ENCODE peak calls at places on chromosomes 16 and 17, in six cellular contexts. L is psoas muscle, M is fibroblast of pulmonary artery, Q is MM.1S, D is transverse colon, K is HFF-Myc. H is an unnamed sample.

GRCh38 chr16:89112377-89113151 is 18.9 kb downstream of the ACSF3 start:
- DNase-seq in K (no peak), M (no peak), L (no peak), D (no peak), Q (no peak), H (no peak)

GRCh38 chr17:65902831-65903549 is 288.9 kb downstream of the CEP112 start:
- DNase-seq in Q (no peak), D (no peak), M (no peak), K (no peak), L (peak), H (no peak)

GRCh38 chr17:55845385-55845784 is 94.5 kb downstream of the PCTP start:
- DNase-seq in Q (no peak), K (peak), D (peak), L (peak), M (peak), H (no peak)

GRCh38 chr17:66054242-66054641 is 137.7 kb downstream of the CEP112 start:
- DNase-seq in L (no peak), Q (no peak), M (no peak), D (no peak), K (no peak), H (no peak)

GRCh38 chr17:47203984-47204721 is 5.0 kb upstream of the MYL4 start:
- DNase-seq in D (no peak), K (no peak), Q (peak), M (no peak), L (no peak), H (no peak)

GRCh38 chr16:80027007-80027965 is 426.7 kb upstream of the MAF start:
- DNase-seq in Q (no peak), K (peak), M (peak), D (peak), L (peak), H (peak)

GRCh38 chr17:6568186-6568758 is 11.9 kb upstream of the PITPNM3 start:
- DNase-seq in M (no peak), Q (no peak), L (no peak), D (no peak), K (no peak), H (no peak)

GRCh38 chr16:46582313-46582712 is 38.9 kb downstream of the SHCBP1 start:
- DNase-seq in M (no peak), D (no peak), L (no peak), K (no peak), Q (no peak), H (no peak)

GRCh38 chr17:59859444-59860025 is 33.2 kb downstream of the TUBD1 start:
- DNase-seq in M (peak), D (no peak), Q (peak), L (no peak), K (no peak), H (no peak)

GRCh38 chr16:71230122-71230845 is at the start of gene HYDIN:
- DNase-seq in Q (no peak), D (peak), L (peak), K (peak), M (peak), H (peak)

GRCh38 chr16:86515780-86516617 is 5.7 kb downstream of the FOXF1 start:
- DNase-seq in Q (no peak), L (no peak), M (peak), K (no peak), D (no peak), H (no peak)

GRCh38 chr17:7133424-7133823 is 18.8 kb upstream of the ASGR2 start:
- DNase-seq in Q (peak), M (no peak), L (no peak), D (peak), K (no peak), H (no peak)

GRCh38 chr17:7634384-7634783 is 4.4 kb downstream of the SHBG start:
- DNase-seq in K (no peak), Q (no peak), L (no peak), D (no peak), M (peak), H (no peak)

GRCh38 chr16:48596326-48596725 is 13.7 kb downstream of the N4BP1 start:
- DNase-seq in L (no peak), Q (peak), M (no peak), K (no peak), D (no peak), H (no peak)

GRCh38 chr17:21399476-21400203 is 23.5 kb downstream of the KCNJ12 start:
- DNase-seq in M (no peak), D (no peak), K (no peak), Q (no peak), L (no peak), H (no peak)

GRCh38 chr16:87702325-87702811 is 63.4 kb downstream of the KLHDC4 start:
- DNase-seq in K (no peak), M (peak), Q (no peak), L (no peak), D (peak), H (no peak)

GRCh38 chr17:16428098-16428882 is 12.9 kb downstream of the TRPV2 start:
- DNase-seq in K (no peak), M (peak), L (peak), D (peak), Q (no peak), H (no peak)

DNA sequence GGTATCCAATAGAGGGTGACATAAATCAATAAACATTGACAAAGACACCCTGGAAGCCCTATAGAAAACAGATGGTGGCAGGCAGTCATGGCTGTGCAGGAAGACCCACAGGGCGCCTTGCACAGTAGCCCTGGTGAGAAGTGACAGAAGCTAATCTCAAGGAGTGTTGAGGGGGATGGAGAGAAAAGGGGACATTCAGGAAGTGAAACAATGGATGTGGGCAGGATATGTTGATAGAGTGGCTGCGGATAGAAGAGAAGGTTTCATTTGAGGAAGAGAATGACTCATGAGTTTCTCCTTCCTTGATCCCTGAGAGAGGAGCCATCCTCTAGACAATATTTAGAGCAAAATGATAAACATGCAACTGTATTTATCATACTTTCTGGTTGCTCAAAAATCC is 468.8 kb upstream of the HSBP1 start:
- DNase-seq in K (no peak), Q (no peak), D (no peak), L (no peak), M (peak), H (no peak)
- H3K4me3 ChIP-seq in K (no peak), Q (no peak), D (no peak), L (no peak), M (no peak), H (no peak)

GRCh38 chr17:72004011-72004427 is 116.8 kb upstream of the SOX9 start:
- DNase-seq in M (peak), D (no peak), L (no peak), K (no peak), Q (no peak), H (no peak)

GRCh38 chr17:72008236-72008874 is 112.5 kb upstream of the SOX9 start:
- DNase-seq in D (no peak), Q (no peak), M (peak), L (no peak), K (no peak), H (no peak)

GRCh38 chr17:72004476-72005331 is 116.1 kb upstream of the SOX9 start:
- DNase-seq in Q (no peak), M (no peak), D (no peak), L (no peak), K (no peak), H (no peak)

GRCh38 chr17:72005332-72006163 is 115.3 kb upstream of the SOX9 start:
- DNase-seq in D (no peak), L (no peak), M (no peak), Q (no peak), K (no peak), H (no peak)
- TF ChIP-seq CTCF in D (no peak), L (no peak), M (no peak), Q (no peak), K (no peak), H (no peak)

GRCh38 chr17:12665263-12666210 is at the start of gene MYOCD:
- DNase-seq in K (no peak), Q (no peak), D (peak), M (no peak), L (peak), H (no peak)

GRCh38 chr17:12664252-12664651 is 1.4 kb upstream of the MYOCD start:
- DNase-seq in D (no peak), K (no peak), Q (no peak), M (no peak), L (no peak), H (no peak)

GRCh38 chr17:12664894-12665262 is 812 bp upstream of the MYOCD start:
- DNase-seq in M (no peak), D (no peak), Q (no peak), K (no peak), L (no peak), H (no peak)

GRCh38 chr17:12666718-12667117 is 1.0 kb downstream of the MYOCD start:
- DNase-seq in Q (no peak), M (no peak), D (no peak), L (no peak), K (no peak), H (no peak)

DNA sequence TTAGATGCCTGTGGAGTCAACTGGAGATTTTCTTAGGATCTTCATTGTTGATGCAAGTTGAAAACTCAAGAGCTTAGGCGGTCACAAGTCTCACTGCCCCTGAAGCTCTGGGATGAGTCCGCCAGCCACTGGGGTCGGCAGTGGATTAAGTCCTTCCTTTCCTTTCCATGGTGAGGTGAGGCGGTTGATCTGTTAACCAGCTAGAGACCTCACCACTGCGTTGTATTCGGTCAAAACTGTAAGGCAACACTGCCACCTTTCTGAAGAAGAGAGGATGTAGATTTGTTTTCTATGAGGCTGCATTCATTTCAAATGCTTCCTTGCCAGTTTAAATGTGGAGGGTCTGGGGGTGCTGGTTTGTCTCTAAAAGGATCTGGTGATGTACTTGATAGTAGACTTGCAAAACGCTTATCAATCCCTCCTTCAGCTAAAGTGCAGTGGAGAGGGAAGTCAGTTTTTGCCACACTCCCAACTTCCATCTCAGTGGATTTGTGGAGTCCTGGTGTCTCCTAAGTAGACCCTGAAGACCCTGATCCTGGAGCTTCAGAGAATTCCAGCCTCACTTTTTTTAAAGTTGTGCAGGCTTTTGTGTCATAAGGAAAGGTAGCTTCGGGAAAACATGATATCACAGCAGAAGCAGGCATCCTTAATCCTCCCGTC is 1.7 kb downstream of the MYOCD start:
- DNase-seq in M (peak), D (peak), L (no peak), Q (no peak), K (no peak), H (no peak)
- H3K4me3 ChIP-seq in M (no peak), D (peak), L (peak), Q (no peak), K (no peak), H (no peak)

GRCh38 chr17:39090832-39091622 is 60.4 kb downstream of the PLXDC1 start:
- DNase-seq in D (no peak), K (no peak), M (no peak), Q (no peak), L (no peak), H (no peak)

GRCh38 chr17:39094607-39095308 is 56.7 kb downstream of the PLXDC1 start:
- DNase-seq in L (no peak), K (no peak), Q (no peak), D (peak), M (no peak), H (no peak)

GRCh38 chr17:39095309-39095686 is 56.1 kb downstream of the PLXDC1 start:
- DNase-seq in K (no peak), L (no peak), Q (no peak), M (no peak), D (no peak), H (no peak)

GRCh38 chr17:39090400-39090799 is 61.0 kb downstream of the PLXDC1 start:
- DNase-seq in K (no peak), M (no peak), Q (no peak), L (no peak), D (no peak), H (no peak)

GRCh38 chr17:39092672-39093250 is 58.7 kb downstream of the PLXDC1 start:
- DNase-seq in L (no peak), D (no peak), M (no peak), Q (no peak), K (no peak), H (no peak)
- TF ChIP-seq CTCF in L (no peak), D (no peak), M (no peak), Q (no peak), K (no peak), H (no peak)

DNA sequence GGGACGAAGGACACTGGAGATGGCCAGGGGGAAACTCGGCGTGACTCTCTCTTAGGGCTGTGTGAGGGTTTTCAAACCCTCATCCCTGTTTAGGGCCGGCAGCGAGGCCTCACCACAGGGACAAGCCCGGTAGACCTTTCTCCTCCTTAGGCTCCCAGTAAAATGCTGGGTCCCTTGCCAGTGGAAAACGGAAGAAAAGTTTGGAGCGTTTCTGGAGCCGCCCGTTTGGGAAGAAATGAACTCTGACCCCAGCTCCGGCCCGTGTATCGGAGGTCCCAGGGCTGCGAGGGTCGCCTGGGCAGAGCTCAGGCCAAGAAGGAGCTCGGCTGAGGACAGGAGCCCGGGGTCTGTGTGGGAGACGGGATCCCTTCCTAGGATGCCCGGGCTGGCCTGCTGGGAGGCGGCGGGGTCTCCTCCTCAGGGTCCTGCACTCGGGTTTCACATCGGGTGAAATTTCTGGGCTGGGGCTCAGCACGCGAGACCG is 23.2 kb downstream of the ZNF213 start:
- DNase-seq in Q (no peak), L (no peak), M (no peak), D (no peak), K (no peak), H (no peak)
- H3K4me3 ChIP-seq in Q (peak), L (peak), M (peak), D (peak), K (peak), H (peak)

DNA sequence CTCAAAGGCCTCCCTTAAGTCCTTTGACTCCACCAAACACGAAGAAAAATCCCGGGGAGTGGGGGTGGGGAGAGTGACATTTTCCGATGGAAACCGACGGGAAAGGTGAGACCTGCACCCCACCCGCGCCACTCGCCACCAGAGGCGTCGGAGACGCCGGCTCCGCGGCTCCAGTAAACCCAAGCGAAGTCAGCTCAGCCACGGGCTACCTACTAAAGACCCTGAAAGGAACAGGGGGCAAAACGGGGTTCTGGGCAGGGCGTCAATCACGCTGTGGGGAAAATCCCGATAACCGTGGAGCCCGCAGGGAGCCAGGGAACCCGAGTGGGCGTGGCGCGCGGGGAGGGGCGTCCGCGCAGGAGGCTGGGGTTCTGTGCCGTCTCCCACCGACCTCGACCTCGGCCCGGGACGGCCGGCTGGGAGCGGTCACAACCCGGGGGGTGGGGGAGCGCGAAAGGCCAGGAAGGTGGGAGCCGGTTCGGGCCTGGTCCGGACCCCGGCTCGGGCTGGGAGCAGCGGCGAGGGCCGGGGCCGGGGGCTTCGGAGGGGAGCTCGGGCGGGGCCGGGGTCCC is 565 bp downstream of the WDR45B start:
- DNase-seq in D (peak), Q (peak), M (no peak), K (no peak), L (peak), H (no peak)
- TF ChIP-seq CTCF in D (peak), Q (peak), M (no peak), K (no peak), L (no peak), H (peak)

GRCh38 chr17:395179-395578 is 42.6 kb upstream of the RPH3AL start:
- DNase-seq in K (no peak), D (no peak), Q (no peak), M (no peak), L (no peak), H (no peak)

GRCh38 chr17:391850-392249 is 39.2 kb upstream of the RPH3AL start:
- DNase-seq in M (no peak), K (no peak), D (no peak), Q (no peak), L (no peak), H (no peak)

GRCh38 chr17:395974-396373 is 43.4 kb upstream of the RPH3AL start:
- DNase-seq in M (no peak), Q (no peak), K (no peak), D (no peak), L (no peak), H (no peak)

GRCh38 chr17:394718-395095 is 42.1 kb upstream of the RPH3AL start:
- DNase-seq in K (no peak), L (no peak), D (no peak), Q (no peak), M (no peak), H (no peak)

DNA sequence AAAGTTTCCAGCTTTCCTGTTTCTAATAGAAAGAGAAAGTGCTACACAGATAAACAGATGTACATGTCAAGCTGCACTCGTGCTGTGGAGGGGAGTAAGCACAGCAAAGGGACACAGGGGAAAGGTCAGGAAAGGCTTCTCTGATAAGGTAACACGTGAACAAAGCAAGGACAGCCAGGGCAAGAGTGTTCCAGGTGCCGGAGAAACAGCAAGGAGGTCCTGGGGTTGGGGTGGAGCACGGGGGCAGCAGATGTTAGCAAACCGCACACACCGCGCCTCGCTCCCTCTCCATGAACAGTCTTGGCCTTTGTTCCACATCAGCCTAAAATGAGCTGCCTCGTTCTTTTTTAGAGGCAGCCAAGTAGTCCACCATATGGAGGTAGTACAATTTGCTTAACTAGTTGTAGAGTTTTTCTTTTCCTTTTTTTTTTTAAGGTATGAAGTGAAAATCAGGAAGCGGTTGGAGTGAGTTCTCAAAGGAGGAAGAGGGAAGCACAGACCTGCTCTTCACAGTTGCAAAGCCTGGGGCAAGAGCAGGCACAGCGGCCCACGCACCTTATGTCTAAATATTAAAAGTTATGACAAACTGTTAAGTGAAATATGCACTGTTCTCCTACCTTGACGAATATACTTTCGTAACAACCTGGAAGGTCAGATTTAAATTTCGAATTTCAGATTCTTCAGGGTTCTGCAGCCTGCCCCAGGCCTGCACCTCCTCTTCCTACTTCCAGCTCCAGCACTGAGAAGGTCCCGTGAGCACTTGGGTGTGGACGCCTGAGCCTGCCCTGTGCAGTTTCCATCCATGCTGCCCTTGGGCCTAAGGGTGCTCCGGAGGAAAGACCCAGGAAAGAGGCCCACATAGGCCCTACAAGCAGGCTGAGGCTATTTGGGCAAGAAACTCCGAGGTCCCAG is 41.5 kb upstream of the RPH3AL start:
- DNase-seq in K (no peak), L (no peak), M (no peak), Q (no peak), D (no peak), H (no peak)
- H3K4me3 ChIP-seq in K (no peak), L (no peak), M (no peak), Q (no peak), D (no peak), H (no peak)

DNA sequence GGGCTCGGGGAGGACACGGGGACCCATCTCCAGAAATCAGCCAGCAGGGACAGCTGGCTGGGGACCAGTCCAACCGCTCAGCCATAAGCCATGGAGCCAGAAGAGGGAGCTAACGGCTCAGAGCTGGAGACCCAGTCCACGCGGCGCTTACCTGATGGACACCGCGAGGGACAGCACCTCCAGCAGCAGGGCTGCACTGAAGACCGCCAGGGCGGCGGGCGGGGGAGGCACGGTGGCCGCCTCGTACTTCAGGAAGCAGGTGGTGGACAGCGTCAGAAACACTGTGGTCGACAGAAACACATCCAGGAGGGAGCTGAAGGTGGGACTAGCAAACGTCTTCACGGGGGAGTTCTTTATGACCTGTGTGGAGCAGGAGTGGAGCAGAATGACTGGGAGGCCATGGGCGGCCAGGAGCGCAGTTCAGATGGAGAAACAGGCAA is 102.6 kb upstream of the CREBBP start:
- DNase-seq in M (peak), Q (peak), D (peak), L (peak), K (no peak), H (no peak)
- TF ChIP-seq CTCF in M (peak), Q (peak), D (peak), L (peak), K (peak), H (peak)

GRCh38 chr16:58024347-58024672 is 1.2 kb upstream of the MMP15 start:
- DNase-seq in M (no peak), L (no peak), D (no peak), K (no peak), Q (no peak), H (no peak)
- H3K4me3 ChIP-seq in M (no peak), L (peak), D (peak), K (no peak), Q (no peak), H (no peak)